ENCODE peak calls at places on chromosomes 7 and 10, in ten cellular contexts. One of them, this sample, is unnamed.

GRCh38 chr7:1175967-1176851 is 16.2 kb upstream of the ZFAND2A start:
- DNase-seq in NB4: peak; percentile 92
- DNase-seq in adrenal gland: peak; percentile 77
- DNase-seq in body of pancreas: peak; percentile 83
- DNase-seq in heart left ventricle: peak; percentile 81
- DNase-seq in GM12891: peak; percentile 72
- DNase-seq in H54: peak; percentile 94
- DNase-seq in Peyer's patch: peak; percentile 91
- DNase-seq in uterus: peak; percentile 70
- DNase-seq in transverse colon: peak; percentile 90
- DNase-seq in this sample: peak; percentile 86

GRCh38 chr7:128755075-128755474 is 15.9 kb downstream of the CALU start:
- DNase-seq in NB4: no peak
- DNase-seq in adrenal gland: no peak
- DNase-seq in body of pancreas: no peak
- DNase-seq in heart left ventricle: no peak
- DNase-seq in GM12891: no peak
- DNase-seq in H54: no peak
- DNase-seq in Peyer's patch: no peak
- DNase-seq in uterus: no peak
- DNase-seq in transverse colon: no peak
- DNase-seq in this sample: no peak

GRCh38 chr7:159015894-159016410 is 128.7 kb downstream of the VIPR2 start:
- DNase-seq in NB4: no peak
- DNase-seq in adrenal gland: no peak
- DNase-seq in body of pancreas: no peak
- DNase-seq in heart left ventricle: no peak
- DNase-seq in GM12891: no peak
- DNase-seq in H54: no peak
- DNase-seq in Peyer's patch: no peak
- DNase-seq in uterus: no peak
- DNase-seq in transverse colon: no peak
- DNase-seq in this sample: no peak

GRCh38 chr7:134710854-134711624 is 64.4 kb downstream of the BPGM start:
- DNase-seq in NB4: no peak
- DNase-seq in adrenal gland: no peak
- DNase-seq in body of pancreas: no peak
- DNase-seq in heart left ventricle: no peak
- DNase-seq in GM12891: no peak
- DNase-seq in H54: no peak
- DNase-seq in Peyer's patch: no peak
- DNase-seq in uterus: no peak
- DNase-seq in transverse colon: no peak
- DNase-seq in this sample: no peak

GRCh38 chr7:32034052-32034451 is 36.2 kb downstream of the PDE1C start:
- DNase-seq in NB4: no peak
- DNase-seq in adrenal gland: no peak
- DNase-seq in body of pancreas: no peak
- DNase-seq in heart left ventricle: no peak
- DNase-seq in GM12891: no peak
- DNase-seq in H54: no peak
- DNase-seq in Peyer's patch: no peak
- DNase-seq in uterus: no peak
- DNase-seq in transverse colon: no peak
- DNase-seq in this sample: no peak

GRCh38 chr10:99449023-99449422 is 18.6 kb upstream of the GOT1 start:
- DNase-seq in NB4: no peak
- DNase-seq in adrenal gland: no peak
- DNase-seq in body of pancreas: no peak
- DNase-seq in heart left ventricle: no peak
- DNase-seq in GM12891: no peak
- DNase-seq in H54: no peak
- DNase-seq in Peyer's patch: no peak
- DNase-seq in uterus: no peak
- DNase-seq in transverse colon: no peak
- DNase-seq in this sample: no peak

GRCh38 chr10:70661623-70662361 is 10.5 kb upstream of the ADAMTS14 start:
- DNase-seq in NB4: no peak
- DNase-seq in adrenal gland: no peak
- DNase-seq in body of pancreas: no peak
- DNase-seq in heart left ventricle: no peak
- DNase-seq in GM12891: no peak
- DNase-seq in H54: no peak
- DNase-seq in Peyer's patch: peak; percentile 38
- DNase-seq in uterus: no peak
- DNase-seq in transverse colon: no peak
- DNase-seq in this sample: peak; percentile 25

GRCh38 chr7:116524609-116525297 is at the start of gene CAV1:
- DNase-seq in NB4: no peak
- DNase-seq in adrenal gland: peak; percentile 44
- DNase-seq in body of pancreas: peak; percentile 70
- DNase-seq in heart left ventricle: peak; percentile 94
- DNase-seq in GM12891: no peak
- DNase-seq in H54: peak; percentile 81
- DNase-seq in Peyer's patch: peak; percentile 79
- DNase-seq in uterus: peak; percentile 88
- DNase-seq in transverse colon: peak; percentile 79
- DNase-seq in this sample: peak; percentile 82

GRCh38 chr10:71218046-71218832 is 5.9 kb downstream of the UNC5B start:
- DNase-seq in NB4: no peak
- DNase-seq in adrenal gland: peak; percentile 12
- DNase-seq in body of pancreas: no peak
- DNase-seq in heart left ventricle: peak; percentile 76
- DNase-seq in GM12891: no peak
- DNase-seq in H54: no peak
- DNase-seq in Peyer's patch: peak; percentile 44
- DNase-seq in uterus: no peak
- DNase-seq in transverse colon: no peak
- DNase-seq in this sample: peak; percentile 31

GRCh38 chr7:24966802-24967201 is 13.2 kb downstream of the OSBPL3 start:
- DNase-seq in NB4: no peak
- DNase-seq in adrenal gland: no peak
- DNase-seq in body of pancreas: no peak
- DNase-seq in heart left ventricle: no peak
- DNase-seq in GM12891: no peak
- DNase-seq in H54: no peak
- DNase-seq in Peyer's patch: no peak
- DNase-seq in uterus: no peak
- DNase-seq in transverse colon: no peak
- DNase-seq in this sample: no peak

GRCh38 chr7:24964177-24964576 is 15.8 kb downstream of the OSBPL3 start:
- DNase-seq in NB4: no peak
- DNase-seq in adrenal gland: no peak
- DNase-seq in body of pancreas: no peak
- DNase-seq in heart left ventricle: no peak
- DNase-seq in GM12891: no peak
- DNase-seq in H54: no peak
- DNase-seq in Peyer's patch: no peak
- DNase-seq in uterus: no peak
- DNase-seq in transverse colon: no peak
- DNase-seq in this sample: no peak

GRCh38 chr7:24967696-24968095 is 12.3 kb downstream of the OSBPL3 start:
- DNase-seq in NB4: no peak
- DNase-seq in adrenal gland: no peak
- DNase-seq in body of pancreas: no peak
- DNase-seq in heart left ventricle: no peak
- DNase-seq in GM12891: no peak
- DNase-seq in H54: no peak
- DNase-seq in Peyer's patch: no peak
- DNase-seq in uterus: no peak
- DNase-seq in transverse colon: no peak
- DNase-seq in this sample: no peak

GRCh38 chr7:24968165-24968564 is 11.8 kb downstream of the OSBPL3 start:
- DNase-seq in NB4: no peak
- DNase-seq in adrenal gland: no peak
- DNase-seq in body of pancreas: no peak
- DNase-seq in heart left ventricle: no peak
- DNase-seq in GM12891: no peak
- DNase-seq in H54: no peak
- DNase-seq in Peyer's patch: no peak
- DNase-seq in uterus: no peak
- DNase-seq in transverse colon: no peak
- DNase-seq in this sample: no peak

GRCh38 chr7:24965831-24966708 is 13.9 kb downstream of the OSBPL3 start:
- DNase-seq in NB4: peak; percentile 60
- DNase-seq in adrenal gland: no peak
- DNase-seq in body of pancreas: no peak
- DNase-seq in heart left ventricle: no peak
- DNase-seq in GM12891: no peak
- DNase-seq in H54: no peak
- DNase-seq in Peyer's patch: peak; percentile 75
- DNase-seq in uterus: no peak
- DNase-seq in transverse colon: peak; percentile 62
- DNase-seq in this sample: no peak
- TF ChIP-seq POLR2A in NB4: no peak
- TF ChIP-seq POLR2A in adrenal gland: no peak
- TF ChIP-seq POLR2A in body of pancreas: no peak
- TF ChIP-seq POLR2A in heart left ventricle: no peak
- TF ChIP-seq POLR2A in GM12891: no peak
- TF ChIP-seq POLR2A in H54: no peak
- TF ChIP-seq POLR2A in Peyer's patch: no peak
- TF ChIP-seq POLR2A in uterus: no peak
- TF ChIP-seq POLR2A in transverse colon: no peak
- TF ChIP-seq POLR2A in this sample: no peak

DNA sequence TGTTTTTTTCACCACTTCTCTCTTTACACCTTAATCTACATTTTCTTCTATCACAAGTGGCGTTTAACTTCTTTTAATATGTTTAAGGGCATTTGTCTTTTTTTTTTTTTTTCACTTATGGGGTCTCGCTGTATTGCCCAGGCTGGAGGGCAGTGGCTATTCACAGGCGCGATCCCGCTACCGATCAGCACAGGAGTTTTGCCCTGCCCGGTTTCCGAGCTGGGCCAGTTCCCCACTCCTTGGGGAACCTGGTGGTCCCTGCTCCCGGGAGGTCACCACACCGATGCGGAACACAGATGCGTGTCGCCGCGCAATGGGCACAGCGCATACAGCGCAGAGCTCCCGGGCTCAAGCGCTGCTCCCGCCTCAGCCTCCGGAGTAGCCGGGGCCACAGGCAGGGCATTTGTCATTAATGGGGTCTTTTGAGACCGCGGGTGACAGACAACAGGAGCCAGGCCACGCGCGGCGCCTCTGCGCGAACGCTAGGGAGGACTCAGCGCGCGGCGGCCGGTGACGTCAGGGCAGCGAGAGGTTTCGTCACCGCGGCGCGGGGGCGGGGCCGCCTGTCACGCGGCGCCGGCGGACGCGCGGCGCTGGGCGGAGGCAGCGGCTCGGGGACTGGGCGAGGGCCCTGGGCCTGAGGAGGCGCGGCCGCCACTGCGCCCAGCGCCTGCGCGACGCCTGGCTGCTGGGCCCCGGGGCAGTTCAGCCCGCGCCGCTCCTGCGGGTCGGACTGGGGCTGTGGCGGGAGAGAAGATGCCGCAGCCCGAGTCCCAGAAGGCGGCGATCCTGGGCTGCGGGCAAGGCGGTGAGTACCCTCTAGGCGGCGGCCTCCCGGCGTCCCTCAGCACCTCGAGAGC is at the start of gene GALNT11:
- DNase-seq in NB4: peak; percentile 92
- DNase-seq in adrenal gland: peak; percentile 80
- DNase-seq in body of pancreas: peak; percentile 88
- DNase-seq in heart left ventricle: peak; percentile 87
- DNase-seq in GM12891: peak; percentile 81
- DNase-seq in H54: peak; percentile 97
- DNase-seq in Peyer's patch: peak; percentile 93
- DNase-seq in uterus: peak; percentile 74
- DNase-seq in transverse colon: peak; percentile 89
- DNase-seq in this sample: peak; percentile 88
- TF ChIP-seq POLR2A in NB4: peak; percentile 81
- TF ChIP-seq POLR2A in adrenal gland: peak; percentile 89
- TF ChIP-seq POLR2A in body of pancreas: peak; percentile 81
- TF ChIP-seq POLR2A in heart left ventricle: peak; percentile 70
- TF ChIP-seq POLR2A in GM12891: peak; percentile 38
- TF ChIP-seq POLR2A in H54: peak; percentile 86
- TF ChIP-seq POLR2A in Peyer's patch: peak; percentile 69
- TF ChIP-seq POLR2A in uterus: peak; percentile 87
- TF ChIP-seq POLR2A in transverse colon: peak; percentile 50
- TF ChIP-seq POLR2A in this sample: peak; percentile 90

DNA sequence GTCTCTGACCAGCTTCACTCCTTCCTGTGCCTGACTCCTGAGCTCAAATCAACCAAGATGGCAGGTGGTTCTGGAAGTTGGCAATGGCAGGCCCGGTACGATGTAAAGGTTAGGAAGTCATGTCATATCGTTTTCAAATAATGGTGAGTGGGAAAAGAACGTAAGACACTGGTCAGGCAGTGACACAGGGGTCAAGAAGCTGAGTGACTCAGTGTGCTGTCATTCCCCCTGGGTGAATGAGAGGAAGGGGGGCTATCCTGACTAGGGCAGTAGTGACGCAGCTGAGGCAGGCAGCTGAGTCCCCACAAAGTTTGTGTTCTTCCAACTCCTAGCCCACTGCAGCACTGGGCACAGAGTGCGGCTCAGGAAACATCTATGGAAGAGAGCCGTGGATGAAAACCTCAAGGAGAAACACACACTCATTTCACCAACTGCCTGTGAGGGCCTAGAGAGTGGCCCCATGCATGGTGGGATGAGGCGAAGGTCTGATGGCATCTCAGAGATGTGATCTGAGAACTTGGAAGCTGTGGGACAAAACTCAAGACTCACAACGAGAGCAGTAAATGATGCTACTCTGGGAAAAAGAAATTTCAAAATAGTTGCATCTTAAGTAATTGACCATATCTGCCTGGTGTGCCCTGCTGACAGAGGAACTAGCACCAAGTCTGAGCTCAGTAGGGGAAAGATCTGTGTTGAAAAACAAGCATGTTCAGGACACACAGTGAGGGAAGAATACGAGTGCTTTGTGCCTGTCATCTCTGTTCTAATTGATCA is 23.2 kb downstream of the CREB3L2 start:
- DNase-seq in NB4: peak; percentile 55
- DNase-seq in adrenal gland: peak; percentile 90
- DNase-seq in body of pancreas: no peak
- DNase-seq in heart left ventricle: peak; percentile 80
- DNase-seq in GM12891: no peak
- DNase-seq in H54: peak; percentile 77
- DNase-seq in Peyer's patch: peak; percentile 61
- DNase-seq in uterus: peak; percentile 82
- DNase-seq in transverse colon: peak; percentile 41
- DNase-seq in this sample: no peak
- TF ChIP-seq POLR2A in NB4: no peak
- TF ChIP-seq POLR2A in adrenal gland: peak; percentile 39
- TF ChIP-seq POLR2A in body of pancreas: no peak
- TF ChIP-seq POLR2A in heart left ventricle: no peak
- TF ChIP-seq POLR2A in GM12891: no peak
- TF ChIP-seq POLR2A in H54: no peak
- TF ChIP-seq POLR2A in Peyer's patch: no peak
- TF ChIP-seq POLR2A in uterus: no peak
- TF ChIP-seq POLR2A in transverse colon: no peak
- TF ChIP-seq POLR2A in this sample: no peak

DNA sequence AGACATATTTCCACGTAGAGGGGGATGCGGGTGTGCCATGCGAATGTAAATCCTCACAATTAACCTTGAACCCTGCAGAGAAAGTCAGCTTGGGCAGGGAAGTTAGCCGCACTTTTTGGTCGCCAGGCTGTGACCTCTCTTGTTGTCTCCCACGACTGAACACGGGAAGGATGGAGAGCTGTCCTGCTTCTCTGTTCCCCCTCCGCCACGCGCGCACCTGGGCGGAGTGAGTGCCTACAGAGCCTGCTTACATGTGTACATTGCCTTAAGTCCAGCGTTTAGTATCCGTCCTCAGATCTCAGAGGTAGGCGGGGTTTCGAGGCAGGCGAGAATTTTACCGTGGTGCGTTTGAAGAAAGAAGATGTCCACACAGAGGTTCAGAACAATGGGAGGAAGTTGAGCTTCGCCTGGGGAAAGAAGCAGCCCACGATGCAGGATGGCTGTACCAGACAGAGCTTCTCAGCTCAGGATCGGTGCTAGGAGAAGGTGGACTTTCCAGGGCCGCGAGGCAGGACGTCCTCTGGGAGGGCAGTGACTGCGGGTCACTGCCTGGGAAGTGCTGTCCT is 482 bp upstream of the ERCC6 start:
- DNase-seq in NB4: peak; percentile 79
- DNase-seq in adrenal gland: peak; percentile 19
- DNase-seq in body of pancreas: peak; percentile 36
- DNase-seq in heart left ventricle: peak; percentile 33
- DNase-seq in GM12891: peak; percentile 15
- DNase-seq in H54: peak; percentile 21
- DNase-seq in Peyer's patch: peak; percentile 69
- DNase-seq in uterus: peak; percentile 31
- DNase-seq in transverse colon: peak; percentile 57
- DNase-seq in this sample: peak; percentile 50
- TF ChIP-seq POLR2A in NB4: no peak
- TF ChIP-seq POLR2A in adrenal gland: no peak
- TF ChIP-seq POLR2A in body of pancreas: no peak
- TF ChIP-seq POLR2A in heart left ventricle: no peak
- TF ChIP-seq POLR2A in GM12891: no peak
- TF ChIP-seq POLR2A in H54: no peak
- TF ChIP-seq POLR2A in Peyer's patch: no peak
- TF ChIP-seq POLR2A in uterus: no peak
- TF ChIP-seq POLR2A in transverse colon: no peak
- TF ChIP-seq POLR2A in this sample: no peak